ENCODE peak calls at places on chromosomes 5 and 9, in four cellular contexts. One of them, this sample, is unnamed.

GRCh38 chr5:91419571-91420537 is 36.7 kb upstream of the ARRDC3 start:
- DNase-seq in WTC11: peak
- DNase-seq in HepG2: peak
- DNase-seq in K562: peak
- DNase-seq in this sample: peak

GRCh38 chr5:68464424-68464823 is 248.9 kb downstream of the PIK3R1 start:
- DNase-seq in WTC11: no peak
- DNase-seq in HepG2: no peak
- DNase-seq in K562: peak
- DNase-seq in this sample: no peak

GRCh38 chr5:1892685-1893445 is 10.1 kb upstream of the IRX4 start:
- DNase-seq in WTC11: no peak
- DNase-seq in HepG2: no peak
- DNase-seq in K562: no peak
- DNase-seq in this sample: no peak

GRCh38 chr9:80074439-80074838 is 502.7 kb downstream of the TLE4 start:
- DNase-seq in WTC11: no peak
- DNase-seq in HepG2: no peak
- DNase-seq in K562: no peak
- DNase-seq in this sample: no peak

GRCh38 chr9:98935064-98935463 is 8.6 kb upstream of the COL15A1 start:
- DNase-seq in WTC11: no peak
- DNase-seq in HepG2: no peak
- DNase-seq in K562: peak
- DNase-seq in this sample: no peak

GRCh38 chr5:36502608-36503007 is 103.8 kb upstream of the SLC1A3 start:
- DNase-seq in WTC11: no peak
- DNase-seq in HepG2: no peak
- DNase-seq in K562: no peak
- DNase-seq in this sample: no peak

GRCh38 chr9:124939944-124940343 is 939 bp downstream of the GOLGA1 start:
- DNase-seq in WTC11: no peak
- DNase-seq in HepG2: no peak
- DNase-seq in K562: peak
- DNase-seq in this sample: no peak

GRCh38 chr9:6869081-6869948 is 111.5 kb downstream of the KDM4C start:
- DNase-seq in WTC11: no peak
- DNase-seq in HepG2: no peak
- DNase-seq in K562: no peak
- DNase-seq in this sample: no peak

GRCh38 chr9:112072721-112073553 is 102.2 kb downstream of the SUSD1 start:
- DNase-seq in WTC11: no peak
- DNase-seq in HepG2: no peak
- DNase-seq in K562: peak
- DNase-seq in this sample: peak

GRCh38 chr9:27383524-27383923 is 86.6 kb upstream of the EQTN start:
- DNase-seq in WTC11: no peak
- DNase-seq in HepG2: no peak
- DNase-seq in K562: no peak
- DNase-seq in this sample: no peak

GRCh38 chr5:173333900-173334685 is 5.9 kb upstream of the STC2 start:
- DNase-seq in WTC11: no peak
- DNase-seq in HepG2: no peak
- DNase-seq in K562: no peak
- DNase-seq in this sample: no peak

GRCh38 chr5:111280282-111280901 is 56.2 kb downstream of the CAMK4 start:
- DNase-seq in WTC11: no peak
- DNase-seq in HepG2: no peak
- DNase-seq in K562: no peak
- DNase-seq in this sample: no peak

GRCh38 chr9:73037613-73038012 is 84.8 kb upstream of the ALDH1A1 start:
- DNase-seq in WTC11: no peak
- DNase-seq in HepG2: peak
- DNase-seq in K562: no peak
- DNase-seq in this sample: peak

GRCh38 chr9:30758726-30759446 is 1625.6 kb upstream of the ACO1 start:
- DNase-seq in WTC11: no peak
- DNase-seq in HepG2: no peak
- DNase-seq in K562: no peak
- DNase-seq in this sample: no peak

GRCh38 chr9:107711528-107711927 is 222.0 kb upstream of the KLF4 start:
- DNase-seq in WTC11: no peak
- DNase-seq in HepG2: no peak
- DNase-seq in K562: no peak
- DNase-seq in this sample: peak

GRCh38 chr5:134041570-134042411 is 37.0 kb upstream of the VDAC1 start:
- DNase-seq in WTC11: no peak
- DNase-seq in HepG2: no peak
- DNase-seq in K562: no peak
- DNase-seq in this sample: no peak

GRCh38 chr9:35397923-35398322 is 92.0 kb upstream of the RUSC2 start:
- DNase-seq in WTC11: no peak
- DNase-seq in HepG2: no peak
- DNase-seq in K562: no peak
- DNase-seq in this sample: no peak

GRCh38 chr5:133506165-133506564 is 106.2 kb downstream of the FSTL4 start:
- DNase-seq in WTC11: no peak
- DNase-seq in HepG2: no peak
- DNase-seq in K562: no peak
- DNase-seq in this sample: no peak

GRCh38 chr5:160047362-160047761 is 38.4 kb downstream of the TTC1 start:
- DNase-seq in WTC11: no peak
- DNase-seq in HepG2: no peak
- DNase-seq in K562: no peak
- DNase-seq in this sample: no peak

GRCh38 chr5:151612689-151613427 is 21.7 kb upstream of the FAT2 start:
- DNase-seq in WTC11: no peak
- DNase-seq in HepG2: no peak
- DNase-seq in K562: no peak
- DNase-seq in this sample: peak

GRCh38 chr5:172443441-172444109 is 10.8 kb downstream of the SH3PXD2B start:
- DNase-seq in WTC11: no peak
- DNase-seq in HepG2: no peak
- DNase-seq in K562: peak
- DNase-seq in this sample: peak

GRCh38 chr9:114499528-114499927 is 5.7 kb downstream of the WHRN start:
- DNase-seq in WTC11: no peak
- DNase-seq in HepG2: no peak
- DNase-seq in K562: no peak
- DNase-seq in this sample: no peak

GRCh38 chr9:113963017-113963620 is 87.0 kb downstream of the ZNF618 start:
- DNase-seq in WTC11: peak
- DNase-seq in HepG2: peak
- DNase-seq in K562: peak
- DNase-seq in this sample: peak

GRCh38 chr9:4985376-4986266 is 549 bp downstream of the JAK2 start:
- DNase-seq in WTC11: peak
- DNase-seq in HepG2: no peak
- DNase-seq in K562: peak
- DNase-seq in this sample: peak

GRCh38 chr5:53035868-53036381 is 46.8 kb downstream of the ITGA2 start:
- DNase-seq in WTC11: no peak
- DNase-seq in HepG2: no peak
- DNase-seq in K562: peak
- DNase-seq in this sample: peak

GRCh38 chr9:75181748-75182147 is 93.4 kb downstream of the OSTF1 start:
- DNase-seq in WTC11: no peak
- DNase-seq in HepG2: no peak
- DNase-seq in K562: peak
- DNase-seq in this sample: peak

GRCh38 chr5:17156463-17156862 is 61.0 kb upstream of the BASP1 start:
- DNase-seq in WTC11: no peak
- DNase-seq in HepG2: no peak
- DNase-seq in K562: no peak
- DNase-seq in this sample: no peak

GRCh38 chr9:92775466-92775865 is 10.8 kb upstream of the BICD2 start:
- DNase-seq in WTC11: no peak
- DNase-seq in HepG2: no peak
- DNase-seq in K562: no peak
- DNase-seq in this sample: no peak
- TF ChIP-seq HMGXB4 in WTC11: no peak
- TF ChIP-seq HMGXB4 in HepG2: no peak
- TF ChIP-seq HMGXB4 in K562: no peak
- TF ChIP-seq HMGXB4 in this sample: no peak

GRCh38 chr5:179060116-179061008 is at the start of gene ZNF354C:
- DNase-seq in WTC11: peak
- DNase-seq in HepG2: no peak
- DNase-seq in K562: peak
- DNase-seq in this sample: peak
- TF ChIP-seq MAX in WTC11: peak
- TF ChIP-seq MAX in HepG2: no peak
- TF ChIP-seq MAX in K562: no peak
- TF ChIP-seq MAX in this sample: peak

DNA sequence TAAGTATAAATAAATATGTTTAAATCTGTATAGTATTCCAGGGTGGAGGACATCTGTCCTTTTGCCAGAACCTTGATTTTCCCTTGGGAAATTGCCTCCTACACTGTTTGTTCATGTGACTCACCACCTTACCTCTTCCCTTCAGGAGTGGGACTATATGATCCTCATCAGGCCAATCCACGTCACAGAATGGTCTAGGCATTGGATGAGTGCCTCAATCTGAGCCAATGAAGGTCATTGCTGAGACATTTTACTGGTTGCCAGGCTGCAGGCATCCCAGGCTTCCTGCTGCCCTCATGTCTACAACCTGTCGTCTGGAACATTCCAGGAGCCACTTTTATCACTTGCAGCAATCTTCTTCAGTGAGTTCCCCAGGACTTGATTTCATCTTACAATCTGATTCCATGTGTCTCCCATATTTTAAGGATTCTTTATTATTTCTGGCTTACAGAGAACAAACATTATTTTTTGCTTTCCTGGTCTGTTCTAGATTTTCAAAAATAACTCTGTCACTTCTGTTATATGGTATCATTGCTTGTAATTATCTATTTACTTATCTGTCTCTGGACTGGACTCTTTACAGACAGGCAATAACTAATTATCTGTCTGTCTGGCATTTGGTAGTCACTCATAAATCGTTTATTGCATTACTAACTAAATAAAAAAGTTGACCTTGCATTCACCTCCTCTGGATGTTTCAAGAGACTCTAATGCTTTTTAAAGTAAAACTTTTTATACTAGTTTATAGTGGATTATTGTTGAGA is 107.3 kb upstream of the APC start:
- DNase-seq in WTC11: no peak
- DNase-seq in HepG2: no peak
- DNase-seq in K562: no peak
- DNase-seq in this sample: no peak
- TF ChIP-seq HMGXB4 in WTC11: no peak
- TF ChIP-seq HMGXB4 in HepG2: no peak
- TF ChIP-seq HMGXB4 in K562: no peak
- TF ChIP-seq HMGXB4 in this sample: no peak

GRCh38 chr5:66554211-66554610 is 42.0 kb upstream of the MAST4 start:
- DNase-seq in WTC11: no peak
- DNase-seq in HepG2: no peak
- DNase-seq in K562: no peak
- DNase-seq in this sample: no peak
- TF ChIP-seq MAX in WTC11: no peak
- TF ChIP-seq MAX in HepG2: no peak
- TF ChIP-seq MAX in K562: no peak
- TF ChIP-seq MAX in this sample: no peak

GRCh38 chr5:102139029-102139428 is 157.1 kb downstream of the SLCO4C1 start:
- DNase-seq in WTC11: no peak
- DNase-seq in HepG2: no peak
- DNase-seq in K562: no peak
- DNase-seq in this sample: no peak
- TF ChIP-seq HMGXB4 in WTC11: no peak
- TF ChIP-seq HMGXB4 in HepG2: no peak
- TF ChIP-seq HMGXB4 in K562: no peak
- TF ChIP-seq HMGXB4 in this sample: no peak

DNA sequence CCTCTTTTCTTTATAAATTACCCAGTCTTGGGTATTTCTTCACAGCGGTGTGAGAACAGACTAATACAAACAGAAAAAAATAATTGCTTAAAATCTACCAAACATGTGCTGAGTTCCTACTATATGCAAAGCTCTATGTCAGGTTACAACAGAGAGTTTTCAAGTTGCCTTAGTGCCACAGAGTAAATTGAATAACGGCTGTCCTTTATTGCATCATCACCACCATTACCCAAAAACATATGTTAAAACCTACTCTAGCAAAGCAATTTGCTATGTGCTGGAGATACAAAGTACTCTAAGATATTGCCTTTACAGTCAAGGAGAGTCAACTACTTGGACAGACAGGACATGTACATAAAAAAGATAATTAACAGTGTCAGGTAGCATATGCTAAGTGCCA is 1058.8 kb upstream of the WWC1 start:
- DNase-seq in WTC11: no peak
- DNase-seq in HepG2: no peak
- DNase-seq in K562: no peak
- DNase-seq in this sample: no peak
- TF ChIP-seq MAX in WTC11: no peak
- TF ChIP-seq MAX in HepG2: no peak
- TF ChIP-seq MAX in K562: no peak
- TF ChIP-seq MAX in this sample: no peak